ENCODE peak calls at places on chromosomes 16 and 17, in eight cellular contexts. A, R, J, Q, D, S, V and U are unnamed samples.

GRCh38 chr17:4080686-4081085 is 62.1 kb downstream of the ZZEF1 start:
- DNase-seq in J (no peak), D (no peak), A (no peak), R (no peak), Q (no peak), S (no peak), V (no peak), U (no peak)

GRCh38 chr17:7132511-7133094 is 18.0 kb upstream of the ASGR2 start:
- DNase-seq in V (no peak), J (no peak), S (peak; percentile 94), R (no peak), D (peak; percentile 59), A (no peak), Q (no peak), U (peak; percentile 69)

GRCh38 chr17:59366773-59367656 is 35.6 kb downstream of the YPEL2 start:
- DNase-seq in J (peak; percentile 71), S (no peak), Q (peak; percentile 66), R (peak; percentile 25), D (no peak), V (peak; percentile 31), A (peak; percentile 50), U (no peak)

GRCh38 chr17:17420561-17421269 is 56.1 kb upstream of the MED9 start:
- DNase-seq in Q (peak; percentile 76), R (no peak), S (no peak), A (no peak), D (no peak), V (no peak), J (peak; percentile 62), U (no peak)

GRCh38 chr17:77320046-77320445 is 179.3 kb downstream of the SEC14L1 start:
- DNase-seq in A (no peak), R (peak; percentile 63), V (no peak), S (peak; percentile 58), Q (peak; percentile 30), D (no peak), J (peak; percentile 70), U (no peak)

GRCh38 chr16:84826558-84826941 is 6.8 kb downstream of the CRISPLD2 start:
- DNase-seq in R (peak; percentile 81), D (no peak), J (peak; percentile 85), V (no peak), Q (peak; percentile 34), S (no peak), A (no peak), U (no peak)

GRCh38 chr17:18102640-18103039 is 5.9 kb upstream of the MYO15A start:
- DNase-seq in V (no peak), J (no peak), A (no peak), D (no peak), S (no peak), R (no peak), Q (no peak), U (peak; percentile 48)

GRCh38 chr16:51641191-51641765 is 490.2 kb upstream of the SALL1 start:
- DNase-seq in S (no peak), R (no peak), A (no peak), V (no peak), D (no peak), J (no peak), Q (no peak), U (no peak)

GRCh38 chr16:58501242-58502131 is 1.5 kb downstream of the NDRG4 start:
- DNase-seq in J (no peak), D (peak; percentile 41), R (no peak), A (peak; percentile 52), S (peak; percentile 45), V (peak; percentile 41), Q (no peak), U (peak; percentile 62)

GRCh38 chr17:39001703-39002637 is 34.8 kb upstream of the FBXO47 start:
- DNase-seq in J (peak; percentile 80), A (no peak), D (no peak), Q (peak; percentile 76), S (peak; percentile 19), V (no peak), R (no peak), U (no peak)

GRCh38 chr17:56325561-56325960 is 172.3 kb downstream of the ANKFN1 start:
- DNase-seq in S (no peak), Q (no peak), A (no peak), J (no peak), V (no peak), D (no peak), R (no peak), U (no peak)

GRCh38 chr17:17987187-17987896 is 14.7 kb downstream of the DRC3 start:
- DNase-seq in A (no peak), D (no peak), S (no peak), V (no peak), J (no peak), Q (no peak), R (no peak), U (no peak)

GRCh38 chr16:788399-789126 is at the start of gene CHTF18:
- DNase-seq in R (peak; percentile 93), S (peak; percentile 95), D (peak; percentile 94), Q (peak; percentile 100), V (peak; percentile 75), A (peak; percentile 14), J (peak; percentile 91), U (peak; percentile 94)

GRCh38 chr16:29790949-29791844 is 646 bp downstream of the KIF22 start:
- DNase-seq in V (no peak), J (no peak), Q (no peak), S (no peak), D (no peak), A (no peak), R (no peak), U (peak; percentile 32)